ENCODE peak calls at places on chromosomes 16 and 17, in five cellular contexts. Z, X, U, L and B are unnamed samples.

GRCh38 chr16:83095926-83096692 is 469.3 kb downstream of the CDH13 start:
- DNase-seq in Z (no peak), X (no peak), U (no peak), L (no peak), B (no peak)

GRCh38 chr17:44840936-44841335 is 6.7 kb upstream of the HIGD1B start:
- DNase-seq in Z (no peak), X (no peak), U (no peak), L (no peak), B (no peak)

GRCh38 chr17:43645765-43646481 is 15.8 kb downstream of the MEOX1 start:
- DNase-seq in Z (no peak), X (no peak), U (no peak), L (peak; percentile 78), B (no peak)

GRCh38 chr17:57092171-57092570 is 7.1 kb downstream of the AKAP1 start:
- DNase-seq in Z (no peak), X (no peak), U (no peak), L (no peak), B (no peak)

GRCh38 chr16:66262253-66263167 is 104.0 kb upstream of the CDH5 start:
- DNase-seq in Z (no peak), X (no peak), U (no peak), L (no peak), B (no peak)

GRCh38 chr16:70653809-70654771 is 7.7 kb downstream of the IL34 start:
- DNase-seq in Z (peak; percentile 44), X (peak; percentile 83), U (peak; percentile 58), L (peak; percentile 96), B (no peak)

GRCh38 chr17:8109669-8110455 is 8.5 kb downstream of the ALOXE3 start:
- DNase-seq in Z (no peak), X (peak; percentile 81), U (peak; percentile 88), L (peak; percentile 92), B (peak; percentile 87)

GRCh38 chr17:4520060-4520880 is 21.6 kb downstream of the SPNS2 start:
- DNase-seq in Z (no peak), X (no peak), U (no peak), L (no peak), B (no peak)

GRCh38 chr17:7077911-7078546 is 2.0 kb downstream of the CLEC10A start:
- DNase-seq in Z (no peak), X (no peak), U (no peak), L (no peak), B (no peak)

GRCh38 chr17:64448665-64449512 is at the start of gene MILR1:
- DNase-seq in Z (peak; percentile 77), X (peak; percentile 27), U (no peak), L (no peak), B (no peak)

GRCh38 chr17:81927145-81927652 is 336 bp downstream of the MAFG start:
- DNase-seq in Z (no peak), X (peak; percentile 74), U (peak; percentile 52), L (no peak), B (no peak)

GRCh38 chr16:66052745-66053144 is 313.7 kb upstream of the CDH5 start:
- DNase-seq in Z (no peak), X (no peak), U (no peak), L (no peak), B (no peak)

GRCh38 chr16:27311449-27311831 is 2.3 kb upstream of the IL4R start:
- DNase-seq in Z (no peak), X (no peak), U (no peak), L (no peak), B (no peak)

GRCh38 chr17:31373150-31374082 is 18.1 kb upstream of the RAB11FIP4 start:
- DNase-seq in Z (peak; percentile 31), X (peak; percentile 49), U (no peak), L (no peak), B (no peak)

GRCh38 chr16:50478773-50479149 is 69.4 kb upstream of the NKD1 start:
- DNase-seq in Z (no peak), X (no peak), U (no peak), L (no peak), B (no peak)
- TF ChIP-seq POLR2AphosphoS5 in Z (no peak), X (no peak), U (no peak), L (no peak), B (no peak)

DNA sequence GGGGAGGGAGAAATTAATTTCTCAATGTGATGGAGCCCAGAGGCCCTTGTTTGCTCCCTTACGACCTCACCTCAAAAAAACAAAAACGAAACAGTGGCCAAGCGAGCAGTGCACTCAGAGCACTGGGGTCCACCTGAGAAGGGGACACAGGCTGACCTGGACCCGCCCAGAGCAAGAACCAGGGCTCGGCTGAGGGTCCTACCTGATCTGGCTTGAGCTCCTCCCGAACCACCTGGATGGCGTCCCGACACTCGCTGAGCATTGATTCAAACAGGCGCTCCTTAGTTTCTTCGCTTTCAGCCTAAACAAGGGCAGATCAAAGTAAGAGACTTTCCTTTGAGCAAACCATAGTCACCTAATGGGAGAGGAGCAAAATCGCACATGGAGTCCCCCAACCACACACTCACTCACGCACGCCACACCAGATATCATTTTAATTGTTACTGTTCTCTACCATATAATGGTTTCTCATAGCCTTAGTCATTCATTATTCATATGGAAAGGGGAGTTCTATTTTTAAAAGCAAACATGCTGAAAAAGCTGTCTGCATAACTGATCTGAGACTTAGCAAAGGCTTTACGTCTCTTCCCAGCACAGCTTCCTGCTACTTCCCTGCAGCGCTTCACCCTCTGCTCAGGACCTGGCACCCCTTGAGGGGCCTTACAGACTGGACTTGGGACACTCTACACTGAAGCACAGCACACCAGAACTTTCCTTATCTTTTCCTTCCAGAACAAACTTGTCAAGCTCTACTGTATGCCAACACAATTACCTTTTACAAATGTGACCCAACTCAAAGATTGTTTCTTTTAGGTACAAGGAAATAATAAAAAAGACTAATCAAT is 21.9 kb downstream of the SRP68 start:
- DNase-seq in Z (no peak), X (no peak), U (no peak), L (no peak), B (no peak)
- TF ChIP-seq TAF1 in Z (no peak), X (no peak), U (no peak), L (no peak), B (no peak)

GRCh38 chr16:2675021-2675420 is 7.3 kb upstream of the KCTD5 start:
- DNase-seq in Z (no peak), X (no peak), U (no peak), L (no peak), B (no peak)

GRCh38 chr16:2671741-2672140 is 10.6 kb upstream of the KCTD5 start:
- DNase-seq in Z (no peak), X (no peak), U (no peak), L (no peak), B (no peak)

GRCh38 chr16:2675714-2676113 is 6.6 kb upstream of the KCTD5 start:
- DNase-seq in Z (no peak), X (no peak), U (no peak), L (no peak), B (no peak)

DNA sequence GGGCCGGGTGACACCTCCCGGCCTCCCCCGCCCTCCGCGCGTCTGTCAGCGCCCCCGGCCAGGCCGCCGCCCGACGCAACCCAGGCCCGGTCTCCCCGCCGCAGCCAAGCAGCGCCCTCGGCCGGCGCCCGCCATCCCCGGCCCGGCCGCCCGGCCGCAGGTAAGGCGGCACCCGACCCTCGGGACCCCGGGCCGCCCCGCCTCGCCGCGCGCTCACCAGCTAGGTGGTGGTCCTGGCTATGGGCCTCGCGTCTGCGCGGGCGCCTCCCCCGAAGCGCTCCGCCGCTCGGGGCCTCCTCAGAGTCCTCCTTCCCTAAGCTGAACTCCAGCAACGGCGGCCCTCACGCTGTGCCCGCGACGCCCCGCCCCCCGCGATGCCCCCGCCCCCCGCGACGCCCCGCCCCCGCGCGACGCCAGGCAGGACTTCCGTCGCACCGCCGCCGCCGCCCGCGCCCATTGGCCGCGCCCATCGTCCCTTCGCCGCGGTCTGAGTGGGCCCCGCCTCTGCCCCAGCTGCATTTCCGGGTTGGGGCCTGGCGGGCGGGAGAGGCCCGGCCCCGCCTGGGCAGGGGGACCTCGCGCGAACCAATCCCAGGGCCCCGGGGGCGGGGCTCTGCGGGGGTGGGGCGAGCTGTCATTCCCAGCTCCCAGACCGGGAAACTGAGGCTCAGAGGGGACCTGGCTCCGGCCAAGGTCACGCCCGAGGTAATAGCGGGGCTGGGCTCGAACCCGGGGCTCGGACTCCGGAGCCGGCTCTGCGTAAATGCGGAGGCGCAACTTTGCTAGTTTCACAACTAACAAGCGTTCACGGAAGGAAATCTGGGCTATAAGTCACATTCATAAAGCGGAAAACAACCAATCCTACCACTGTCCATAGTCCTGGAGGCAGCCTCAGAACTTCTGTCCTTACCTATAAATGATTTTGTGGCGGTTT is 9.0 kb upstream of the KCTD5 start:
- DNase-seq in Z (peak; percentile 54), X (peak; percentile 94), U (peak; percentile 93), L (peak; percentile 92), B (peak; percentile 93)
- TF ChIP-seq POLR2A in Z (peak; percentile 82), X (peak; percentile 60), U (peak; percentile 21), L (no peak), B (peak; percentile 71)

GRCh38 chr16:57264381-57264780 is 19.3 kb downstream of the ARL2BP start:
- DNase-seq in Z (no peak), X (no peak), U (no peak), L (no peak), B (no peak)

GRCh38 chr16:57265850-57266530 is 18.5 kb downstream of the PLLP start:
- DNase-seq in Z (no peak), X (peak; percentile 87), U (no peak), L (no peak), B (no peak)

GRCh38 chr16:57266531-57267268 is 17.8 kb downstream of the PLLP start:
- DNase-seq in Z (no peak), X (no peak), U (no peak), L (no peak), B (no peak)

GRCh38 chr16:57263585-57264351 is 18.7 kb downstream of the ARL2BP start:
- DNase-seq in Z (no peak), X (no peak), U (no peak), L (no peak), B (no peak)

GRCh38 chr16:57264950-57265371 is 19.5 kb downstream of the PLLP start:
- DNase-seq in Z (no peak), X (no peak), U (no peak), L (no peak), B (no peak)
- TF ChIP-seq POLR2AphosphoS5 in Z (no peak), X (no peak), U (no peak), L (no peak), B (no peak)

GRCh38 chr17:63395075-63395815 is 50.9 kb downstream of the CYB561 start:
- DNase-seq in Z (no peak), X (no peak), U (no peak), L (no peak), B (no peak)
- TF ChIP-seq TAF1 in Z (no peak), X (no peak), U (no peak), L (no peak), B (no peak)

GRCh38 chr16:81446318-81447275 is 2.0 kb downstream of the CMIP start:
- DNase-seq in Z (no peak), X (no peak), U (peak; percentile 47), L (peak; percentile 53), B (no peak)
- TF ChIP-seq POLR2A in Z (no peak), X (no peak), U (no peak), L (no peak), B (no peak)

GRCh38 chr17:51153210-51154072 is at the start of gene NME1:
- DNase-seq in Z (peak; percentile 99), X (peak; percentile 92), U (peak; percentile 88), L (peak; percentile 99), B (peak; percentile 80)
- TF ChIP-seq POLR2AphosphoS5 in Z (peak; percentile 91), X (peak; percentile 87), U (peak; percentile 89), L (peak; percentile 95), B (peak; percentile 90)

GRCh38 chr16:85206472-85207356 is 94.4 kb upstream of the CIBAR2 start:
- DNase-seq in Z (no peak), X (no peak), U (no peak), L (no peak), B (no peak)
- TF ChIP-seq TAF1 in Z (no peak), X (no peak), U (no peak), L (no peak), B (no peak)